ENCODE peak calls at places on chromosomes 1 and 21, in seven cellular contexts. C is stimulated activated CD8-positive, alpha-beta memory T cell treated with anti-CD3 and anti-CD28 coated beads, Interleukin-4, amount 100 ng/mL, for 24 hours; X is fibroblast of mammary gland; R is fibroblast of lung; H is neural progenitor cell; T is T-cell; F is H4. V is an unnamed sample.

GRCh38 chr1:29689372-29690030 is 453.2 kb downstream of the PTPRU start:
- DNase-seq in F (no peak), T (no peak), R (no peak), X (no peak), H (no peak), C (no peak), V (no peak)

GRCh38 chr1:31154632-31155215 is 85.0 kb downstream of the NKAIN1 start:
- DNase-seq in H (peak), C (peak), X (peak), T (peak), F (peak), R (peak), V (peak)

GRCh38 chr1:16971330-16972209 is 8.8 kb downstream of the MFAP2 start:
- DNase-seq in F (no peak), C (no peak), T (no peak), R (no peak), H (peak), X (peak), V (peak)

GRCh38 chr1:167671727-167672511 is 41.9 kb downstream of the RCSD1 start:
- DNase-seq in H (no peak), T (no peak), F (no peak), C (no peak), X (no peak), R (no peak), V (no peak)

GRCh38 chr21:17785403-17785788 is 33.8 kb downstream of the C21orf91 start:
- DNase-seq in R (no peak), H (no peak), X (no peak), T (no peak), C (no peak), F (no peak), V (no peak)

GRCh38 chr1:86779308-86780191 is 75.2 kb downstream of the SH3GLB1 start:
- DNase-seq in C (no peak), F (peak), T (no peak), H (no peak), X (peak), R (peak), V (no peak)

GRCh38 chr1:243731301-243731891 is 118.6 kb downstream of the AKT3 start:
- DNase-seq in T (no peak), R (peak), X (no peak), F (no peak), C (no peak), H (no peak), V (no peak)

GRCh38 chr1:205582471-205583291 is 49.1 kb downstream of the ELK4 start:
- DNase-seq in T (no peak), R (no peak), H (no peak), C (no peak), F (no peak), X (no peak), V (peak)

GRCh38 chr21:36190736-36191135 is 34.1 kb downstream of the DOP1B start:
- DNase-seq in C (no peak), F (no peak), R (no peak), X (no peak), H (no peak), T (no peak), V (no peak)

GRCh38 chr1:184210822-184211221 is 159.3 kb downstream of the TSEN15 start:
- DNase-seq in H (no peak), X (no peak), T (no peak), F (no peak), C (no peak), R (no peak), V (no peak)

GRCh38 chr1:93980881-93981280 is 71.7 kb upstream of the GCLM start:
- DNase-seq in X (no peak), C (no peak), H (no peak), F (no peak), R (no peak), T (no peak), V (no peak)

GRCh38 chr1:219797009-219797408 is 131.3 kb downstream of the SLC30A10 start:
- DNase-seq in C (no peak), F (no peak), H (no peak), X (no peak), T (no peak), R (no peak), V (no peak)

GRCh38 chr1:25787477-25788043 is 12.4 kb upstream of the SELENON start:
- DNase-seq in H (no peak), X (peak), T (no peak), R (no peak), C (no peak), F (no peak), V (no peak)

GRCh38 chr21:26776320-26777021 is 68.7 kb downstream of the ADAMTS1 start:
- DNase-seq in T (no peak), R (peak), F (no peak), C (no peak), H (no peak), X (peak), V (no peak)

GRCh38 chr1:179217943-179218507 is 11.5 kb downstream of the ABL2 start:
- DNase-seq in X (peak), T (no peak), F (peak), C (no peak), R (peak), H (no peak), V (no peak)

GRCh38 chr1:18647681-18648214 is 17.1 kb downstream of the PAX7 start:
- DNase-seq in F (no peak), R (no peak), H (no peak), C (no peak), T (no peak), X (no peak), V (no peak)

GRCh38 chr1:62962794-62963776 is 179.2 kb downstream of the ATG4C start:
- DNase-seq in X (peak), H (peak), T (no peak), C (peak), R (peak), F (peak), V (peak)

GRCh38 chr1:160064164-160064563 is 5.8 kb downstream of the KCNJ10 start:
- DNase-seq in H (no peak), R (no peak), X (peak), C (no peak), F (no peak), T (no peak), V (no peak)

GRCh38 chr1:30111431-30111830 is 612.0 kb downstream of the MATN1 start:
- DNase-seq in T (no peak), F (peak), C (no peak), H (peak), R (peak), X (peak), V (peak)

GRCh38 chr21:27035791-27036190 is 68.9 kb upstream of the ADAMTS5 start:
- DNase-seq in F (no peak), H (no peak), R (no peak), X (no peak), T (no peak), C (no peak), V (no peak)

GRCh38 chr1:113966013-113966412 is 13.3 kb upstream of the OLFML3 start:
- DNase-seq in R (no peak), C (no peak), T (no peak), F (no peak), H (no peak), X (no peak), V (no peak)

GRCh38 chr1:169129109-169129789 is 22.8 kb downstream of the ATP1B1 start:
- DNase-seq in F (no peak), R (no peak), X (no peak), T (no peak), C (no peak), H (no peak), V (no peak)

GRCh38 chr1:154955039-154955717 is 721 bp downstream of the PBXIP1 start:
- DNase-seq in H (peak), X (peak), R (peak), C (peak), F (peak), T (peak), V (peak)

GRCh38 chr1:43329995-43330751 is 7.4 kb upstream of the MPL start:
- DNase-seq in F (peak), C (peak), T (no peak), X (peak), R (peak), H (no peak), V (peak)

GRCh38 chr1:154182342-154183044 is 9.4 kb downstream of the TPM3 start:
- DNase-seq in T (peak), X (peak), C (peak), H (peak), F (peak), R (peak), V (peak)

GRCh38 chr1:54784066-54784465 is 17.1 kb downstream of the TTC22 start:
- DNase-seq in X (no peak), T (no peak), C (no peak), F (no peak), H (no peak), R (no peak), V (no peak)

V was measured in WTC11.